ENCODE peak calls at places on chromosomes 2 and 18, in four cellular contexts. X is breast epithelium, O is PC-3, S is substantia nigra. Z is an unnamed sample.

GRCh38 chr2:19358242-19359020 is at the start of gene OSR1:
- DNase-seq in X (no peak), O (peak; percentile 71), S (no peak), Z (no peak)

GRCh38 chr18:46738491-46738890 is 18.4 kb downstream of the ST8SIA5 start:
- DNase-seq in X (no peak), O (no peak), S (no peak), Z (no peak)

GRCh38 chr18:47754311-47755101 is 176.0 kb downstream of the SMAD2 start:
- DNase-seq in X (no peak), O (peak; percentile 34), S (no peak), Z (no peak)

GRCh38 chr2:128413718-128414341 is 95.2 kb upstream of the HS6ST1 start:
- DNase-seq in X (no peak), O (no peak), S (no peak), Z (no peak)

GRCh38 chr18:61189376-61189775 is 143.9 kb upstream of the CDH20 start:
- DNase-seq in X (no peak), O (no peak), S (no peak), Z (no peak)

GRCh38 chr2:54895735-54896134 is 154.5 kb downstream of the RTN4 start:
- DNase-seq in X (no peak), O (no peak), S (no peak), Z (no peak)

GRCh38 chr2:102788880-102789250 is 27.0 kb downstream of the TMEM182 start:
- DNase-seq in X (no peak), O (no peak), S (no peak), Z (no peak)

GRCh38 chr2:112714836-112715631 is 5.8 kb upstream of the NT5DC4 start:
- DNase-seq in X (no peak), O (peak; percentile 85), S (no peak), Z (no peak)

GRCh38 chr2:290090-290722 is 2.3 kb upstream of the ALKAL2 start:
- DNase-seq in X (peak; percentile 76), O (peak; percentile 80), S (peak; percentile 65), Z (peak; percentile 24)

GRCh38 chr18:58004317-58004716 is 39.7 kb upstream of the NEDD4L start:
- DNase-seq in X (no peak), O (peak; percentile 92), S (no peak), Z (no peak)

GRCh38 chr2:28649481-28650260 is 102.0 kb upstream of the PPP1CB start:
- DNase-seq in X (no peak), O (peak; percentile 84), S (no peak), Z (no peak)

GRCh38 chr2:112644933-112645395 is 775 bp upstream of the SLC20A1 start:
- DNase-seq in X (no peak), O (no peak), S (peak; percentile 85), Z (peak; percentile 86)

GRCh38 chr2:107146181-107146580 is 260.2 kb upstream of the ST6GAL2 start:
- DNase-seq in X (no peak), O (no peak), S (no peak), Z (no peak)

GRCh38 chr2:143852748-143853147 is 667.2 kb downstream of the ZEB2 start:
- DNase-seq in X (no peak), O (no peak), S (no peak), Z (no peak)

GRCh38 chr18:44548291-44549221 is 132.1 kb upstream of the SETBP1 start:
- DNase-seq in X (no peak), O (no peak), S (no peak), Z (no peak)

GRCh38 chr2:8457620-8458255 is 224.1 kb upstream of the ID2 start:
- DNase-seq in X (no peak), O (no peak), S (no peak), Z (no peak)

GRCh38 chr18:74916773-74917393 is 292.1 kb downstream of the PTGR3 start:
- DNase-seq in X (no peak), O (no peak), S (no peak), Z (no peak)

GRCh38 chr2:98867539-98868309 is 68.3 kb downstream of the CRACDL start:
- DNase-seq in X (no peak), O (peak; percentile 58), S (no peak), Z (no peak)

GRCh38 chr2:80519699-80520291 is 215.2 kb upstream of the LRRTM1 start:
- DNase-seq in X (no peak), O (no peak), S (no peak), Z (no peak)

GRCh38 chr18:62420513-62421209 is 95.6 kb downstream of the TNFRSF11A start:
- DNase-seq in X (no peak), O (peak; percentile 79), S (no peak), Z (no peak)

GRCh38 chr2:148020036-148020357 is 540 bp downstream of the ORC4 start:
- DNase-seq in X (no peak), O (no peak), S (no peak), Z (no peak)

GRCh38 chr2:142180820-142181533 is 50.2 kb upstream of the LRP1B start:
- DNase-seq in X (no peak), O (peak; percentile 24), S (peak; percentile 16), Z (no peak)

GRCh38 chr2:43224131-43224570 is 2.3 kb downstream of the ZFP36L2 start:
- DNase-seq in X (peak; percentile 58), O (peak; percentile 69), S (peak; percentile 61), Z (peak; percentile 50)

GRCh38 chr18:44036500-44036899 is 644.2 kb upstream of the SETBP1 start:
- DNase-seq in X (no peak), O (no peak), S (no peak), Z (no peak)

GRCh38 chr18:46070683-46071614 is 1.1 kb downstream of the PSTPIP2 start:
- DNase-seq in X (no peak), O (no peak), S (no peak), Z (no peak)

GRCh38 chr2:239817011-239817490 is 208.1 kb downstream of the NDUFA10 start:
- DNase-seq in X (peak; percentile 20), O (no peak), S (no peak), Z (no peak)

GRCh38 chr18:41642756-41643155 is 312.3 kb upstream of the PIK3C3 start:
- DNase-seq in X (no peak), O (peak; percentile 62), S (no peak), Z (no peak)

GRCh38 chr2:46836295-46837111 is 79.1 kb downstream of the MCFD2 start:
- DNase-seq in X (no peak), O (peak; percentile 55), S (no peak), Z (no peak)

GRCh38 chr2:169363027-169363569 is 764 bp upstream of the LRP2 start:
- DNase-seq in X (no peak), O (no peak), S (no peak), Z (no peak)

GRCh38 chr2:193332938-193333337 is 1138.2 kb upstream of the TMEFF2 start:
- DNase-seq in X (no peak), O (peak; percentile 25), S (no peak), Z (no peak)

GRCh38 chr2:127170021-127170420 is 50.1 kb downstream of the CYP27C1 start:
- DNase-seq in X (no peak), O (no peak), S (no peak), Z (no peak)

GRCh38 chr2:111122631-111123421 is 2.1 kb downstream of the BCL2L11 start:
- DNase-seq in X (peak; percentile 90), O (peak; percentile 70), S (peak; percentile 71), Z (peak; percentile 63)

GRCh38 chr2:27961997-27962396 is 71.5 kb downstream of the BABAM2 start:
- DNase-seq in X (no peak), O (peak; percentile 65), S (no peak), Z (no peak)

GRCh38 chr2:220227272-220227920 is 600.0 kb downstream of the SLC4A3 start:
- DNase-seq in X (no peak), O (peak; percentile 64), S (no peak), Z (no peak)

GRCh38 chr2:233351423-233351822 is 2.9 kb upstream of the DGKD start:
- DNase-seq in X (no peak), O (peak; percentile 39), S (no peak), Z (no peak)
- H3K27ac ChIP-seq in X (no peak overlapping the region), O (peak overlapping the region; percentile 80), S (no peak overlapping the region), Z (peak overlapping the region; percentile 31)

DNA sequence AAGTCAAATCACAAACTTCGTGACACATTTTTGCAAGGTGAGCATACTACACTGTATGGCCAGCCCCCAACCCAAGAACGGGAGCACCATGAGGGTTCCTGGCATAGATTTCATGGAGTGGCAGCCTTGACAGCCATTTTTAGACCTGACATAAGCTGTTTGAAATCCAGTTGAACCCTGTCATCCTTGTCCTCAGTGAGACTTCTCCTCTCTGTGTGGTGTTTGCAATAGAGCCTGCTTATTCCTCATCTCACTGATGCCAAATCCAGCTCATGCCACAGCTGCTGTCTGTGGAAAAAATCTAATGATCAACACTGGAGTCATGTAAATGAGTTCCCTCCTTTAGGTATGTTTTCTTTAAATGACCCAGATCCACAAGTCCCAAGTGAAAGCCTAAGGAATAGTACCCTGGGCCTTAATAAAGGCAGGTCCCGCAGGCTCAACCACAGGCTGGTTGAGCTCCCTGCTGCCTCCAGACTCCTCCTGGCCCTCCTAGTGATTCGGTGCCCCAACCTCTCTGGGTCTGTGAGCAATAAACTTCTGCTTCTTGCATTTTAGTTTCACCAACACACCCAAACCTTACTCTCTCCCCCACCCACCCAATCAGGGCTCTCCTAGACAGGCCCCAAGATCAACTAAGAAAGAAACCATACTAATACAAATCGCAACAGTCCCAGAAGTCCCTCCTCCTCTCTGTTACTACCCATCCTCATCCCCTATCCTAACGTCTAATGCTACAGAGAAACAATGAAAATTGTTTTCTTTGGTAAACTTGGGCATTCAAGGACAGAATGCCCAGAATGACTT is 8.4 kb upstream of the CREG2 start:
- DNase-seq in X (peak; percentile 3), O (no peak), S (no peak), Z (no peak)
- H3K27ac ChIP-seq in X (no peak overlapping the region), O (peak overlapping the region; percentile 96), S (no peak overlapping the region), Z (no peak overlapping the region)

DNA sequence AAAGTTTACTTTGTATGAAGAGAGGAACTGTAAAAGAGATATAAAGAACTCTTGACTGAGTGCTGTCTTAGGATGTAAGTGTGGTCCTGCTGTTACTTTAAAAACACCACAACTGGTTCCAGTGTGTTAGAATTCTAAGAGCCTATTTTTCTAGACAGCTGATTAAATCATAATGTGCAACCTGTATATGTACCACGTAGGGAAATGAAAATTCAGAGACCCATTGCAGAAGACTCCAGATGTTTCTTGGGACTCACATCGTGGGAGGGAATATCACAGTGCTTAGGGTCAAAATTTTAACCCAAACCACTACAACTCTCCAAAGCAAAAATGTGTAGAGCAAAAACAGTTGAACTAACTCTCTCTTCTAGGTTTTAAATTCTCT is 173.1 kb upstream of the RBMS1 start:
- DNase-seq in X (no peak), O (no peak), S (no peak), Z (no peak)
- H3K27ac ChIP-seq in X (peak overlapping the region; percentile 82), O (peak overlapping the region; percentile 92), S (no peak overlapping the region), Z (no peak overlapping the region)

GRCh38 chr2:73968357-73968937 is 16.3 kb upstream of the TET3 start:
- DNase-seq in X (no peak), O (no peak), S (no peak), Z (no peak)

GRCh38 chr2:73971722-73972121 is 13.0 kb upstream of the TET3 start:
- DNase-seq in X (no peak), O (no peak), S (no peak), Z (no peak)

GRCh38 chr2:73969356-73969755 is 15.4 kb upstream of the TET3 start:
- DNase-seq in X (no peak), O (no peak), S (no peak), Z (no peak)

GRCh38 chr2:73970850-73971471 is 13.7 kb upstream of the TET3 start:
- DNase-seq in X (peak; percentile 60), O (no peak), S (peak; percentile 54), Z (no peak)

DNA sequence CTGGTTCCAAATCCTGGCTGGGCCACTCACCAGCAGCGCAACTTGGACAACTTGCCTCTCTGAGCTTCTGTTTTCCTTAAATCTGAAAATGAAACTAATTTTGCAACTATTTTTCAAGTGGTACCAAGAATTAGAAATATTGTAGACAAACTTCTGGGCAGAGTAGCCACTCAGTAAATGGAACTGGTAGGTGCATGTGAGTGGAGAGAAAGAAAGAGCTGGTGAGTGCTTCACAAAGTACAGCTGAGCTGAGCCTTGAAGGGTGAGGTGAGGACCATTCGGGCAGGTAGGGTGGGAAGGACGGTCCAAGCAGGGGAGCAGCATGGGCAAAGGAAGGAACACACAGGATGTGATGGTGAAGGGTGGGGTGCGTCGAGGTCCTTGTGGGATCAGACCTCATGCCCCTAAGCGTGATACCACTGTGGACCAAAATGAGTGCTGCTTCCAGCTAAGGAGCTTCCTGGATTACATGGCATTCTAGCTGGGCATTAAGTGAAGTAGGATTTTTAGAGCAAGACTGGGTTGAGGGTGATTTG is 14.4 kb upstream of the TET3 start:
- DNase-seq in X (no peak), O (no peak), S (no peak), Z (no peak)
- H3K27ac ChIP-seq in X (no peak overlapping the region), O (no peak overlapping the region), S (no peak overlapping the region), Z (no peak overlapping the region)